ENCODE peak calls at places on chromosomes 11 and 22, in four cellular contexts. E, F, W and O are unnamed samples.

GRCh38 chr11:76355172-76355571 is 25.8 kb downstream of the THAP12 start:
- DNase-seq in E (no peak), F (no peak), W (no peak), O (no peak)

GRCh38 chr11:34499719-34500505 is 13.7 kb downstream of the ELF5 start:
- DNase-seq in E (no peak), F (no peak), W (no peak), O (no peak)

GRCh38 chr11:70853103-70853830 is 399.1 kb downstream of the SHANK2 start:
- DNase-seq in E (no peak), F (no peak), W (no peak), O (no peak)

GRCh38 chr11:60634151-60634550 is 65.3 kb upstream of the MS4A8 start:
- DNase-seq in E (no peak), F (no peak), W (no peak), O (peak)

GRCh38 chr11:107563702-107564101 is 1.8 kb downstream of the ALKBH8 start:
- DNase-seq in E (no peak), F (peak), W (no peak), O (peak)

GRCh38 chr22:41523464-41524221 is 20.6 kb downstream of the POLR3H start:
- DNase-seq in E (no peak), F (peak), W (peak), O (peak)

GRCh38 chr11:72642815-72643511 is 31.3 kb downstream of the PDE2A start:
- DNase-seq in E (peak), F (peak), W (peak), O (peak)

GRCh38 chr11:116219171-116219635 is 553.6 kb downstream of the BUD13 start:
- DNase-seq in E (no peak), F (no peak), W (no peak), O (no peak)

GRCh38 chr22:20814221-20814808 is 40.4 kb downstream of the SERPIND1 start:
- DNase-seq in E (no peak), F (no peak), W (no peak), O (no peak)

DNA sequence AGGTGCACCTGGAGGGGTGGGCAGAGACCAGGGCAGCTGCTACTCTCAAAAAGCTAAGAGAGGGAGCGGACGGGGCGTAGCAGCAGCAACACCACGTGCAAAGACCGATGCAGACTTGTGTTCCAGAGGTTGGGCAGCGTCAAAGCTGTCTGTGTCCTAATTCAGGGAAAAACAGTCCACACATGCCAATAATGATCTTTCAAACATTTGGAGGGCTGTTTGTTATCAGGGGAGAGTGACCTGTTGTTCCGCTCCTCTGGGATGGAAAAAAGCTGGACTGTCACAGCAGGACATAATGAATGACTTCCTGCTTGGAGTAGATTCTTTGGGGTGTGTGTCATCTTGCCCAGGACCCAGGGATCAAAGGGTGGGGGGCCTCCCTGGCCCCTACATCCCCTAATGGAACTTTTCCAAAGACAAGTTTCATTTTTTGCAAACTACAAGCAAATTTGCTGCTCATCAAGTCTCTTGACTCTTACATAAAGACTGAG is 6.2 kb upstream of the FBLN1 start:
- DNase-seq in E (no peak), F (no peak), W (peak), O (no peak)
- TF ChIP-seq CTCF in E (no peak), F (no peak), W (no peak), O (no peak)

GRCh38 chr22:35914357-35914664 is 114.3 kb downstream of the RBFOX2 start:
- DNase-seq in E (no peak), F (no peak), W (no peak), O (no peak)
- H3K4me3 ChIP-seq in E (no peak), F (peak), W (peak), O (no peak)

GRCh38 chr11:3984896-3985295 is 109.7 kb upstream of the RRM1 start:
- DNase-seq in E (no peak), F (peak), W (no peak), O (peak)
- TF ChIP-seq CTCF in E (no peak), F (peak), W (no peak), O (peak)

GRCh38 chr11:134125507-134125906 is 56.6 kb downstream of the JAM3 start:
- DNase-seq in E (no peak), F (peak), W (no peak), O (no peak)
- H3K4me3 ChIP-seq in E (no peak), F (no peak), W (no peak), O (no peak)